ENCODE peak calls at places on chromosomes 6 and 20, in five cellular contexts. T, Q, A, W and C are unnamed samples.

GRCh38 chr6:7332090-7332745 is 19.2 kb upstream of the SSR1 start:
- DNase-seq in Q (no peak), T (no peak), W (no peak), A (peak), C (no peak)

GRCh38 chr6:10763006-10763405 is 15.4 kb downstream of the TMEM14B start:
- DNase-seq in T (no peak), W (no peak), A (no peak), Q (no peak), C (no peak)

GRCh38 chr6:140660295-140660694 is 1285.8 kb upstream of the CITED2 start:
- DNase-seq in Q (no peak), A (no peak), W (no peak), T (no peak), C (no peak)

GRCh38 chr6:84897874-84898635 is 133.7 kb upstream of the TBX18 start:
- DNase-seq in T (no peak), A (peak), W (no peak), Q (no peak), C (no peak)

GRCh38 chr6:45423111-45423900 is 45.6 kb upstream of the SUPT3H start:
- DNase-seq in A (peak), W (no peak), Q (peak), T (no peak), C (no peak)

GRCh38 chr6:89082439-89082838 is 1.9 kb downstream of the PNRC1 start:
- DNase-seq in T (peak), Q (no peak), A (peak), W (no peak), C (no peak)

GRCh38 chr6:71335544-71335943 is 46.9 kb downstream of the OGFRL1 start:
- DNase-seq in W (no peak), Q (no peak), T (no peak), A (peak), C (no peak)

GRCh38 chr6:135651964-135652755 is 154.6 kb upstream of the AHI1 start:
- DNase-seq in T (no peak), Q (no peak), A (no peak), W (no peak), C (no peak)

GRCh38 chr20:37389241-37389747 is 43.4 kb downstream of the SRC start:
- DNase-seq in A (no peak), Q (no peak), T (no peak), W (no peak), C (no peak)

GRCh38 chr20:44909872-44910689 is at the start of gene PABPC1L:
- DNase-seq in T (peak), Q (peak), W (peak), A (peak), C (peak)

GRCh38 chr20:59705651-59706101 is 101.3 kb downstream of the PHACTR3 start:
- DNase-seq in Q (no peak), T (peak), A (no peak), W (no peak), C (no peak)

GRCh38 chr20:13868331-13868730 is 83.5 kb downstream of the NDUFAF5 start:
- DNase-seq in Q (no peak), A (peak), W (no peak), T (no peak), C (no peak)

GRCh38 chr6:141956046-141956761 is 176.5 kb upstream of the GJE1 start:
- DNase-seq in A (no peak), T (no peak), Q (no peak), W (no peak), C (no peak)

GRCh38 chr6:79631800-79632172 is 657 bp downstream of the SH3BGRL2 start:
- DNase-seq in T (no peak), A (no peak), Q (peak), W (no peak), C (no peak)
- H3K4me3 ChIP-seq in T (no peak), A (peak), Q (peak), W (peak), C (peak)

GRCh38 chr6:76481101-76481500 is 408.6 kb upstream of the IMPG1 start:
- DNase-seq in T (no peak), A (no peak), W (no peak), Q (no peak), C (no peak)
- H3K4me3 ChIP-seq in T (no peak), A (no peak), W (no peak), Q (no peak), C (no peak)

DNA sequence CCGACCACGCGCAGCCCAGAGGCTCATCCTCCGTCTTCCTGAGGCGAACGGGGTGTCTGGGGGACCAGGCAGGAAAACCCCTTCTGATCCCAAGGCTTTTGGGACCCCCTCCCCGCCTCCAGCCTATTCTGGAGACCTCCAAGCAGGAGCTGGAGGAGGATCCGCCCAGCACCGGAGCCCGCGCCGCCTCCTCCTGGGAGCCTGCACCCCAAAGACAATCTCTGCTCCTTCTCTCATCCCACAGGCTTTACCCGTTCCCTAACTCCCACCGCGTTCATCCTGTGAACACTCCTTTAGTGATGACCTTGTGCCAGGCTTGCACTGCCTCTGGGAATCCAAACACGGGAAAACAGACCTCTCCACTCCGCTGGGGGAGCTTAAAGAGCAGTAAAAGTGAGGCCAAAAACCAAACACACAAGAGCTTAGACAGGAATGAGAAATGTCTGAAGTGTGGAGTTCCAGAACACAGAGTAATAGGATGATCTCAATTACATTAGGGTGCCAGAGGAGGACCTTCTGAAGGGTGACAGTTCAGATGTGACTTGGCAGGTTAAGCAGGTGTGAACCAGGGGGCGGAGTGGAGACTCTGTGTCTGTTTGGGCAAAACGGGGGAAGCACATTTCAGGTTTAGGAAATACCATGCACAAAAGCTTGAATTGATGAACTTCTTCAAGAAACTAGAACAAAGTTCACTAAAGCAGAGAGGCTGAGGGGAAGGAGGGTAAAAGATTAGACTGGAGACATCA is 7.6 kb downstream of the HLA-DRB5 start:
- DNase-seq in W (no peak), T (no peak), A (no peak), Q (no peak), C (no peak)
- H3K4me3 ChIP-seq in W (no peak), T (no peak), A (no peak), Q (no peak), C (peak)

GRCh38 chr20:1777476-1777820 is 117.8 kb upstream of the SIRPA start:
- DNase-seq in T (no peak), W (no peak), A (no peak), Q (no peak), C (no peak)
- H3K4me3 ChIP-seq in T (peak), W (no peak), A (no peak), Q (peak), C (no peak)

GRCh38 chr20:50323209-50323608 is 132.6 kb downstream of the CEBPB start:
- DNase-seq in T (no peak), W (no peak), A (no peak), Q (no peak), C (no peak)

GRCh38 chr20:50322703-50323131 is 132.1 kb downstream of the CEBPB start:
- DNase-seq in Q (no peak), T (no peak), W (no peak), A (no peak), C (no peak)

GRCh38 chr20:50321797-50322480 is 131.3 kb downstream of the CEBPB start:
- DNase-seq in Q (no peak), W (no peak), T (no peak), A (peak), C (no peak)

GRCh38 chr20:50320005-50320909 is 129.6 kb downstream of the CEBPB start:
- DNase-seq in Q (no peak), T (no peak), A (peak), W (no peak), C (no peak)

DNA sequence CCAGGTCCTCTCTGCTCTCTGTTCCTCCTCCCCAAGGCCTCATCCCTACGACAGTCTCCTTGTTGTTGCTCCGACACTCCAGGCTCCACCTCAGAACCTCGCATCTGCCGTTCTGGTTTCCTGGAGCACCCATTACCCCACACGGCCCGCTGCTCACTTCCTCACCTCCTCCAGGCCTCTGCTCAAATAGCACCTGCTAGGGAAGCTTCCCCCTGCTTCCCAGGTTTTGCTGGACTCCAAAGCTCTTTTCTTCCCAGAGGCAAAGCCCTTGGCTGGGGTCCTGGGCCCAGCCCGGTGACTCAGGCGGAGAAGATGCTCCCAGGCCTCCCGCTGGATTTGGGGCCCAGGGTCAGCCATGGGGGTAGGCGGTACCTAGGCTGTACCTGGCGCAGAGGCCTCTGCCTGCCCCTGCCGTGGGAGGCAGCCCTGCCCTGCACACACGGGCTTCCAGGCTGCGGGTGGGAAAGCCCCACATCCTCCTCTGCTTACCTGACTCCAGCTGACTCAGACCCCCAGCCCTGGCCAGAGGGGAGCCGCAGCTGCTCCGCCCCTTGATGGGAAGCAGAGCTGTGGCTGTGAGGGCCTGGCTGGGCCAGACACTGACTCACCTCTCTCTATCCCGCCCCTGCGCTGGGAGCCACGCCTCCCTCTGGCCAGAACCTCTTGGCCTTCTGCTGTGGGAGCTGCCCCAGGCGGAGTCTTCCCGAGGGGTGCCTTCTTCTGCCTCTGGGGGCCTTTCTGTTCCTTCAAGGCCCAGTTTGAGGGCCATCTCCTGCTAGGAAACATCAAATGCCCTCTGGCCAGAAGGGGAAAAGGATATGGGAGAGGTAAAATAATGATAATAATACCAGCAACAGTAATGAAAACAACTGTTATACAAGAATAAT is 130.5 kb downstream of the CEBPB start:
- DNase-seq in A (peak), T (no peak), W (no peak), Q (peak), C (peak)
- H3K4me3 ChIP-seq in A (peak), T (no peak), W (no peak), Q (no peak), C (no peak)

GRCh38 chr20:19981091-19981490 is 36.1 kb upstream of the NAA20 start:
- DNase-seq in Q (no peak), T (no peak), W (no peak), A (peak), C (peak)

GRCh38 chr20:19977373-19977770 is 39.8 kb upstream of the NAA20 start:
- DNase-seq in T (no peak), Q (no peak), A (no peak), W (no peak), C (no peak)

GRCh38 chr20:19976595-19977372 is 40.4 kb upstream of the NAA20 start:
- DNase-seq in Q (peak), A (peak), T (no peak), W (no peak), C (no peak)

GRCh38 chr20:19975901-19976300 is 41.3 kb upstream of the NAA20 start:
- DNase-seq in T (no peak), Q (no peak), W (no peak), A (peak), C (peak)

DNA sequence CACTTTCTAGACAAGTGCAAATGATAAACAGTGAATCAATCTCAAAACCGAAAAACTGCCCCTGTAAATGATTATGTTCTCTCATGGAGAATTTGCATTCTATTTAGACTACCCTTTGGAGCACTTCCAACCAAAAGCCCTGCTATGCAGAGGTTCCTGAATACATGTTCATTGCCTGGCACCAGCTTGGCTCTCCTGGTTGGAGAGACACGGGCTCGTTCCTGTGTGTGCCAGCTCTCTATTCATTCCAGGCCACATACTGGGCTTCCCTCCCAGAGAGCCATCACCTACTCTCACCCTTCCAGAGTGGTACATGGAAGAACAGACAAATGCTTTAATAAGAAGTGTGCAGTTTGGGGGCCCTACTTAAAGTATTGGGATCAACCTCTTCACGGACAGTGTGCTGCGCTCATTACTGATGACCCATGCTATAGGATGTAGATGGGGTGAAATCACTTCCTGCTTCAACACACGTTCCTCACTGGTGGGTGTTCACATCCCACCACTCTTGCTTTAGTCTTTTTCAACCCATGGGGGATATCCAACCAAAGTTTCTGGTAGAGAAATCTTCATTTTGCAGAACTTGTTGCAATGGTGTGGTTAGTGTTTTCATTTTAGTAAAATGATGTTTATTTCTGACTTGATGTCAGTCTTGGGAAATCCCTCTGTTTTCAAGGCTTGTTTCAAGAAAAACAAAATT is 38.5 kb upstream of the NAA20 start:
- DNase-seq in Q (no peak), T (no peak), W (no peak), A (no peak), C (no peak)
- H3K4me3 ChIP-seq in Q (no peak), T (no peak), W (no peak), A (peak), C (no peak)

GRCh38 chr6:116431964-116432595 is 29.1 kb upstream of the CALHM6 start:
- DNase-seq in Q (no peak), W (no peak), T (no peak), A (no peak), C (no peak)
- H3K4me3 ChIP-seq in Q (no peak), W (no peak), T (no peak), A (no peak), C (no peak)

GRCh38 chr20:38804243-38804642 is 1.3 kb upstream of the PPP1R16B start:
- DNase-seq in T (no peak), Q (no peak), A (no peak), W (no peak), C (no peak)
- H3K4me3 ChIP-seq in T (peak), Q (no peak), A (no peak), W (peak), C (no peak)

DNA sequence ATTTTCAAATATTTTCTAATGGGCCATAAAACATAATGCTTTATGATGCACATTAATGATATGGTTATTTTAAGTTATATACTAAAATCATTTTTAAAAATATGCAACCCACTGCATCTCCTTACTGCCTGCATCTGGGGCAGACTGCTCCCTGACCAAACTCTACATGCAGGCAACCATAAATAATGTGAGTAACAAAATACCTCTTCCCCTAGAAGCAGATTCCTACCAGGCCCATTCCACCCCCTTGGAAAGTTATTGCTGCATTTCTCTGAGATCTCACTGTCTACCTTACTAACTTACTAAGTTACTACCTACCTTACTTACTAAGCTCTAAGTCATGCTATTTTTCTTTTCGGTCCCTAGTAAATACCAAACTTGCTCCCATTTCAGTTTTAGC is 71.8 kb downstream of the ATG5 start:
- DNase-seq in T (no peak), Q (no peak), W (no peak), A (no peak), C (no peak)
- H3K4me3 ChIP-seq in T (no peak), Q (no peak), W (no peak), A (no peak), C (no peak)

GRCh38 chr6:79536615-79536968 is 638 bp downstream of the LCA5 start:
- DNase-seq in Q (no peak), W (no peak), A (peak), T (peak), C (no peak)

GRCh38 chr6:79543411-79543810 is 6.2 kb upstream of the LCA5 start:
- DNase-seq in Q (no peak), W (no peak), T (no peak), A (no peak), C (no peak)

GRCh38 chr6:79536969-79537747 is at the start of gene LCA5:
- DNase-seq in A (peak), W (peak), Q (peak), T (peak), C (peak)

GRCh38 chr6:79543886-79544285 is 6.7 kb upstream of the LCA5 start:
- DNase-seq in Q (no peak), T (peak), A (no peak), W (no peak), C (no peak)

DNA sequence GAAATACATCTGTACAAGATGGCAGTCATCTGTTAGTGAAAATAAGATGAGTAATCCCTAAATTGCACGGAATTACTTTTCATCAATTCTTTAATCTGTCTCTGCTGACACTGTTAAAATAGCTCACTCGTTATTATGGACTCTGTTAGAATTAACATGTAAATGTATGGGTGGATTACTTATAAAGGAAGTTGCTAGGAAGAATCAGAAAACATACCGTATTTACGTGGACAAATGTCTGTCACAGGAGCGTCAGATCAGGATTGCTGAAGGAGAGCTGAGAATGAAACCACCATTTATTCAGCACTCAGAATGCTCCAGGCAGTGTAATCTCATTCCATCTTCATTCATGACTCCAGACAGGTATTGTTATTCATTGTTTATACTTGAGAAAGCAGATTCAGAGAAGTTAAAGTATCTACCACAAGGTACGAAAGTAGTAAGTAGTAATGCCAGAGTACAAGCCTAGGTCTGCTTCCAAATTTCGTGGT is 1.3 kb upstream of the LCA5 start:
- DNase-seq in W (no peak), Q (no peak), T (no peak), A (peak), C (no peak)
- H3K4me3 ChIP-seq in W (no peak), Q (peak), T (peak), A (peak), C (peak)